ENCODE peak calls at places on chromosomes 16 and 17, in four cellular contexts. S, H, T and G are unnamed samples.

GRCh38 chr17:61848896-61849295 is 14.4 kb downstream of the BRIP1 start:
- DNase-seq in S (no peak), H (no peak), T (no peak), G (no peak)

GRCh38 chr16:19843371-19843770 is 41.3 kb downstream of the GPRC5B start:
- DNase-seq in S (no peak), H (no peak), T (no peak), G (no peak)

GRCh38 chr17:47785538-47786123 is 36.0 kb downstream of the OSBPL7 start:
- DNase-seq in S (no peak), H (no peak), T (peak), G (no peak)

GRCh38 chr16:29989111-29989858 is 6.1 kb downstream of the HIRIP3 start:
- DNase-seq in S (no peak), H (no peak), T (no peak), G (no peak)

GRCh38 chr17:61833536-61834203 is 29.7 kb downstream of the BRIP1 start:
- DNase-seq in S (no peak), H (no peak), T (peak), G (no peak)

GRCh38 chr16:88374736-88375135 is 8.0 kb upstream of the ZNF469 start:
- DNase-seq in S (no peak), H (no peak), T (no peak), G (no peak)

GRCh38 chr16:23059433-23059832 is 89.8 kb downstream of the USP31 start:
- DNase-seq in S (no peak), H (no peak), T (no peak), G (no peak)

GRCh38 chr16:67562918-67563707 is 787 bp downstream of the CTCF start:
- DNase-seq in S (peak), H (no peak), T (peak), G (peak)

GRCh38 chr16:66924527-66925321 is 611 bp downstream of the RRAD start:
- DNase-seq in S (no peak), H (no peak), T (no peak), G (no peak)

GRCh38 chr17:45756266-45756989 is 27.7 kb upstream of the CRHR1 start:
- DNase-seq in S (no peak), H (no peak), T (no peak), G (no peak)

GRCh38 chr17:72119963-72120877 is 600 bp upstream of the SOX9 start:
- DNase-seq in S (no peak), H (no peak), T (peak), G (peak)

GRCh38 chr17:3879181-3879580 is 13.7 kb downstream of the CAMKK1 start:
- DNase-seq in S (no peak), H (no peak), T (peak), G (peak)

GRCh38 chr16:85912271-85912974 is 13.5 kb downstream of the IRF8 start:
- DNase-seq in S (no peak), H (no peak), T (peak), G (peak)

GRCh38 chr16:592518-593306 is 2.8 kb downstream of the RAB40C start:
- DNase-seq in S (no peak), H (no peak), T (peak), G (peak)

GRCh38 chr17:6328279-6328678 is 106.6 kb downstream of the AIPL1 start:
- DNase-seq in S (no peak), H (no peak), T (no peak), G (no peak)

GRCh38 chr17:30347488-30347887 is 13.6 kb upstream of the TMIGD1 start:
- DNase-seq in S (no peak), H (no peak), T (no peak), G (no peak)

GRCh38 chr16:17026600-17027242 is 444.0 kb downstream of the XYLT1 start:
- DNase-seq in S (no peak), H (peak), T (no peak), G (no peak)

GRCh38 chr17:56830726-56831363 is 2.9 kb downstream of the C17orf67 start:
- DNase-seq in S (no peak), H (no peak), T (no peak), G (no peak)

GRCh38 chr17:38916771-38917170 is 8.6 kb upstream of the LASP1NB start:
- DNase-seq in S (no peak), H (no peak), T (no peak), G (no peak)

GRCh38 chr16:79971237-79971572 is 370.7 kb upstream of the MAF start:
- DNase-seq in S (no peak), H (no peak), T (no peak), G (no peak)

GRCh38 chr16:49857423-49858181 is 1.7 kb upstream of the ZNF423 start:
- DNase-seq in S (no peak), H (no peak), T (peak), G (peak)

GRCh38 chr16:68272501-68273209 is 8.3 kb downstream of the SLC7A6 start:
- DNase-seq in S (no peak), H (no peak), T (no peak), G (no peak)

GRCh38 chr16:4085405-4085970 is 30.8 kb downstream of the ADCY9 start:
- DNase-seq in S (no peak), H (no peak), T (no peak), G (no peak)

GRCh38 chr16:1078579-1079021 is 6.1 kb downstream of the SSTR5 start:
- DNase-seq in S (no peak), H (no peak), T (peak), G (no peak)

GRCh38 chr16:28873543-28874201 is 4.6 kb upstream of the ATP2A1 start:
- DNase-seq in S (peak), H (no peak), T (no peak), G (peak)

GRCh38 chr17:66268247-66268927 is 34.0 kb upstream of the PRKCA start:
- DNase-seq in S (no peak), H (no peak), T (peak), G (no peak)

GRCh38 chr17:78255953-78256704 is 24.7 kb downstream of the TMEM235 start:
- DNase-seq in S (no peak), H (no peak), T (no peak), G (peak)

GRCh38 chr17:39929657-39930407 is 2.3 kb downstream of the LRRC3C start:
- DNase-seq in S (no peak), H (no peak), T (peak), G (no peak)

GRCh38 chr17:66514227-66514806 is 211.9 kb downstream of the PRKCA start:
- DNase-seq in S (no peak), H (no peak), T (no peak), G (no peak)

GRCh38 chr17:61545335-61545938 is 45.6 kb downstream of the NACA2 start:
- DNase-seq in S (no peak), H (no peak), T (no peak), G (no peak)

GRCh38 chr17:39150104-39150634 is 1.3 kb downstream of the PLXDC1 start:
- DNase-seq in S (no peak), H (no peak), T (no peak), G (no peak)

GRCh38 chr17:22217135-22217534 is 524.8 kb downstream of the KCNJ18 start:
- DNase-seq in S (no peak), H (no peak), T (no peak), G (no peak)

GRCh38 chr17:66807182-66807581 is 27.7 kb upstream of the CACNG5 start:
- DNase-seq in S (no peak), H (no peak), T (no peak), G (no peak)

GRCh38 chr17:31724026-31724425 is 135.0 kb downstream of the COPRS start:
- DNase-seq in S (no peak), H (no peak), T (peak), G (no peak)

GRCh38 chr17:50155115-50155819 is 4.8 kb upstream of the PPP1R9B start:
- DNase-seq in S (no peak), H (no peak), T (peak), G (peak)

GRCh38 chr16:65125322-65125721 is 3.5 kb upstream of the CDH11 start:
- DNase-seq in S (no peak), H (no peak), T (no peak), G (no peak)

GRCh38 chr16:27950488-27950887 is 113.0 kb downstream of the GSG1L start:
- DNase-seq in S (no peak), H (no peak), T (no peak), G (no peak)

GRCh38 chr16:4488486-4488967 is 12.3 kb downstream of the HMOX2 start:
- DNase-seq in S (no peak), H (no peak), T (peak), G (no peak)

GRCh38 chr17:78185981-78186688 is 717 bp downstream of the TK1 start:
- DNase-seq in S (no peak), H (no peak), T (peak), G (peak)

GRCh38 chr17:27340990-27341595 is 47.2 kb downstream of the WSB1 start:
- DNase-seq in S (no peak), H (no peak), T (no peak), G (no peak)

GRCh38 chr17:27342059-27342458 is 48.1 kb downstream of the WSB1 start:
- DNase-seq in S (no peak), H (no peak), T (no peak), G (no peak)

GRCh38 chr17:27339836-27340550 is 46.1 kb downstream of the WSB1 start:
- DNase-seq in S (no peak), H (no peak), T (no peak), G (no peak)

GRCh38 chr17:27339198-27339835 is 45.4 kb downstream of the WSB1 start:
- DNase-seq in S (no peak), H (peak), T (no peak), G (no peak)

GRCh38 chr17:27340575-27340974 is 46.7 kb downstream of the WSB1 start:
- DNase-seq in S (no peak), H (no peak), T (no peak), G (no peak)
- H3K4me3 ChIP-seq in S (no peak), H (no peak), T (no peak), G (no peak)

DNA sequence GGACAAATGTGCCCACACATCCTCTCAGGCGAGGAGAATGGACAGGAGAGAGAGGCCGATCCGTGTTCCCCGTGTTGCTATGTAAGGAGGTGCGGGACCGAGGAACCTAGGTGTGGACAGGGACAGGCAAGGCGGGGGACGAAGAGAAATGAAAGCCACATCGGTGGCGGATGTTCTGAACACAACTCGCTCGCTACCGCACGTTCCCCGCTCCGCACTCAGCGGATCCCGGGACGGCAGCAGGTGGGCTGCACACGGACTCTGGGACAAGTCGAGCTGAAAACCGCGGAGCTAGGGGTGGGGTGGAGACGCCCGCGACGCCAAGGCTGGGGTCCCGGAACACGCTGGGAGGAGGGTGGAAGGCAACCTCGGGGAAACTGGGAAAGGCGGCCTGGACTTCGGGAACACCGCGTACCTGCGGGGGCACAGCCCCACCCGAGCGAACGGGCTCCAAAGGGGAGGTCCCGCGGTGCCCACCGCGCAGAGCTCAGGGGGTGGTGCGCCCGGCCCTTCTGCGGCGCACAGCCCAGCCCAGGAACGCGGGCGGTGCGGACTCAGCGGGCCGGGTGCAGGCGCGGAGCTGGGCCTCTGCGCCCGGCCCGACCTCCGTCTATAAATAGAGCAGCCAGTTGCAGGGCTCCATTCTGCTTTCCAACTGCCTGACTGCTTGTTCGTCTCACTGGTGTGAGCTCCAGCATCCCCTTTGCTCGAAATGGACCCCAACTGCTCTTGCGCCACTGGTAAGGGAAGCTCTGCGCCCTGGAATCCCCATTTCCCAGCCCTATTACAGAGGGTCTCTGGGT is at the start of gene MT1E:
- DNase-seq in S (no peak), H (no peak), T (peak), G (peak)
- H3K4me3 ChIP-seq in S (peak), H (peak), T (peak), G (peak)

GRCh38 chr17:68343976-68344375 is 52.7 kb downstream of the ARSG start:
- DNase-seq in S (no peak), H (no peak), T (no peak), G (no peak)

GRCh38 chr17:68346448-68346847 is 55.2 kb downstream of the ARSG start:
- DNase-seq in S (peak), H (peak), T (no peak), G (peak)

GRCh38 chr17:68341482-68341881 is 50.2 kb downstream of the ARSG start:
- DNase-seq in S (no peak), H (no peak), T (no peak), G (no peak)

GRCh38 chr17:68347380-68347779 is 56.1 kb downstream of the ARSG start:
- DNase-seq in S (no peak), H (no peak), T (no peak), G (no peak)

GRCh38 chr17:68344701-68345136 is 53.4 kb downstream of the ARSG start:
- DNase-seq in S (peak), H (no peak), T (no peak), G (no peak)
- H3K4me3 ChIP-seq in S (no peak), H (no peak), T (no peak), G (no peak)

GRCh38 chr16:35195864-35196216 is 1736.4 kb downstream of the TP53TG3F start:
- DNase-seq in S (no peak), H (no peak), T (no peak), G (no peak)
- H3K4me3 ChIP-seq in S (no peak), H (no peak), T (no peak), G (no peak)

DNA sequence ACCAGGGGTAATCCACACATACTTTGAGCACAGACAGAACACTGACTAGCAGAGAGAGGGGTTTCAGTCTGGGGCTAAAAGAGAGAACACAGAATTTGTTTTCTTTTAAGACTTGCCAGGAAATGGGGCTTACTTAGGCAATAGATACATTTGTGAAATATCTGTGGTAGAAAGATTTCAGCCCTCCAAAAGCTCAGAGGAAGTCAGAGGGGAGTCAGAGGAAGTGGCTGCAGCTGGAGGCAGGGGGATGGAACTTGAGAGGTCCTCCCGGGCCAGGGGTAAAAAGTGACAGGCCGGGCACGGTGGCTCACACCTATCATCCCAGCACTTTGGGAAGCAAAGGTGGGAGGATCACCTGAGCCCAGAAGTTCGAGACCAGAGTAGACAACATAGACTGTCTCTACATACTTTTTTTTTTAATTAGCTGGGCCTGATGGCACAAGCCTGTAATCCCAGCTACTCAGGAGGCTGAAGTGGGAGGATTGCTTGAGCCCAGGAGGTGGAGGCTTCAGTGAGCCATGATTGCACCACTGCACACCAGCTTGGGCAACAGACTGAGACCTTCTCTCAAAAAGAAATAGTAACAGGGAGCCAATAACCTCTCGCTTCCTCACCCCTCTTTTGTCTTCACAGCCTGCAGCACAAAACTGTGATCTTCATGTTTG is 49.9 kb downstream of the NLRC5 start:
- DNase-seq in S (no peak), H (peak), T (peak), G (peak)
- H3K4me3 ChIP-seq in S (peak), H (no peak), T (no peak), G (no peak)

DNA sequence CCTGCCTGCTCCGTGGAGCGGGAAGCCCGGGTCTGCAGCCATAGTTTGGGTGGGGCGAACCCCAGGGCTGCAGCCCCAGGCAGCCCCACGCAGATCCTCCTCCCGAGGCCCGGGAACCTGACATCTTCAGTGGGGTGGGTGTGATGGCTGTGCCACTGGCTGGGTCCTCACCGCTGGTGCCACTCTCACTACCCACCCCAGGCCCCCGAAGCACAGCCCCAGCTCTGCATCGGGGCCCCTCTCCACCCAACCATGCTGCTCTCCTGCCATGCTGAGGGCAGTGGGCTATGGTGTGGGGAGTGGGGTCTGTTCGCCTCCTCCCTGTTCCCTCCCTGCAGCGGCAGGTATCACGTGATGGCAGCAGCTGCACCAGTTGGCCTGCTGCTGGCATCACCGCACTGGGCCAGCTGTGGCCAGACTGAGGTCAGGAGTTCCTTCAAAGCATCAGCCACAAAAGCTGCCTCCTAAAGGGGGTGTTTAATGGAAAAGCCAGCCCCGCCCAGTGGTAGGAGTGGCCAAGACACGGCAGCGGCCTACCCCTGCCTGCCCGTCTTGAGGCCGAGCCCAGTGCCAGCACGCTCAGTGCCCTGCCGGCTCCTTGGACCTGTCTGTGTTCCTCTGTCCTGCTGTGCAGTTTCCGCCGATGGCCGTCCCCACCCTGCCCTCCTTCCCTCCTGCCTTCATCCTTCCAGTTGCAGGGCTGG is 10.8 kb downstream of the KCTD5 start:
- DNase-seq in S (no peak), H (no peak), T (no peak), G (no peak)
- H3K4me3 ChIP-seq in S (no peak), H (no peak), T (no peak), G (no peak)

DNA sequence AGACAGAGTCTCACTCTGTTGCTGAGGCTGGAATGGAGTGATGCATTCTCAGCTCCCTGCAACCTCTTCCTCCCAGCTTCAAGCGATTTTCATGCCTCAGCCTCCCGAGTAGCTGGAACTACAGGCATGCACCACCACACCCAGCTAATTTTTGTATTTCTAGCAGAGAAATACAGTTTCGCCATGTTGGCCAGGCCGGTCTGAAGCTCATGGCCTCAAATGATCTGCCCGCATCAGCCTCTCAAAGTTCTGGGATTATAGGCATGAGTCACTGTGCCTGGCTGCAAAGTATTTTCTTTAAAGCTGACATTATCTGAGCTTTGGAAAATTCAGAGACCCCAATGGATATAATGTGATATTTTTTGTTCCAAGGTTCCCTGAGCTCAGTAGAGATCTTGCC is 31.1 kb upstream of the SLC6A2 start:
- DNase-seq in S (no peak), H (no peak), T (no peak), G (no peak)
- H3K4me3 ChIP-seq in S (no peak), H (no peak), T (no peak), G (no peak)

GRCh38 chr17:79789943-79790804 is 6.7 kb downstream of the CBX8 start:
- DNase-seq in S (no peak), H (no peak), T (peak), G (peak)
- H3K4me3 ChIP-seq in S (no peak), H (no peak), T (no peak), G (no peak)

DNA sequence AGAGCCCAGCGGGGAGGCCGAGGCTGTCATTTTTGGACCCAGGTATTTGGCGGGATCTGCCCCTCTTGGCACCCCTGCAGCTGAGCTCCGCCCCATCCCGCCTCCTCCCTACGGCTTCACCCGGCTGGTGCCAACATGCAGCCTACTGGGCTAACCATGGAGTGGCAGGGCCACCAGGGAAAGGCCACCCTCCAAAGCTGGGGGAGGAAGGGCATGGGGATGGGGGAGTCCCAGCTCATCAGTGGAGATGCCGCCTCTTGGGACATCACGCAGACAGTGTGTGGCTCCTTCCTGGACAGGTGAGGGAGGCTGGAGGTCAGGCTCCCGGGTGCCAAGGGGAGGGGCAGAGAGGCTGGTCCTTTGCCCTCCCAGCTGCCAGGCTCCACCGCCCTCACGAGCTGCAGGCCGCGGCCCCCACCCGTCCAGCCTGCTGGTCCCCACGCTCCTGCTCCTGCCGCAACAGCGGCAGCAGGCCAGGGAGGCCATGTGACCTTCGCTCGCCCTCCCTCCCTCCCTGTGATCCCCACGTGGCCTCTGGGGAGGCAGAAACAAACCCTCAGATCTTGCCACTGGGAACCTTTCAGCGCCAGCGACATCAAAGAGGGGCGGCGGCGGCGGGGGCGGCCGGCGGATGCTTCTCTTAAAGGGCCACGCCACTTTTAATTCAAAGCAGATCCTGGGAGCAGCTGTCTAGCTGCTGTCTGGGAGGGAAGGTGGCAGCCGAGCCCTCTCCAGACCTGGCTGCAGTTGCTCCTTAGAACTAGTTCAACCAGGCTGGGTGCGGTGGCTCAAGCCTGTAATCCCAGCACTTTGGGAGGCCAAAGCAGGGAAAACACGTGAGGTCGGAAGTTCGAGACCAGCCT is 6.8 kb upstream of the NOTUM start:
- DNase-seq in S (peak), H (peak), T (peak), G (peak)
- H3K4me3 ChIP-seq in S (peak), H (no peak), T (no peak), G (no peak)